ENCODE peak calls at places on chromosomes 12 and 14, in four cellular contexts. V is lower lobe of right lung, H is body of pancreas, M is neuronal stem cell. B is an unnamed sample. For H3K36me3, the result is how much of the 10 kb centered on the place peaks cover.

GRCh38 chr12:104566244-104566993 is 109.7 kb downstream of the CHST11 start:
- DNase-seq in V (no peak), H (no peak), M (no peak), B (no peak)

GRCh38 chr14:70020350-70021170 is 141.3 kb downstream of the SMOC1 start:
- DNase-seq in V (no peak), H (no peak), M (no peak), B (no peak)

GRCh38 chr14:58574623-58575022 is 63.1 kb upstream of the DACT1 start:
- DNase-seq in V (no peak), H (no peak), M (no peak), B (peak)

GRCh38 chr12:10941916-10942607 is 3.0 kb upstream of the TAS2R14 start:
- DNase-seq in V (no peak), H (no peak), M (no peak), B (peak)

GRCh38 chr12:132601171-132601883 is 9.1 kb downstream of the LRCOL1 start:
- DNase-seq in V (no peak), H (no peak), M (no peak), B (no peak)

GRCh38 chr14:82889701-82890100 is 1356.0 kb upstream of the SEL1L start:
- DNase-seq in V (no peak), H (no peak), M (no peak), B (no peak)

GRCh38 chr12:117552971-117553370 is 191.5 kb upstream of the NOS1 start:
- DNase-seq in V (no peak), H (peak), M (no peak), B (no peak)

GRCh38 chr12:121250359-121250758 is 40.4 kb downstream of the P2RX4 start:
- DNase-seq in V (no peak), H (no peak), M (no peak), B (no peak)

GRCh38 chr12:104370989-104371870 is 67.7 kb downstream of the EID3 start:
- DNase-seq in V (no peak), H (no peak), M (no peak), B (peak)

GRCh38 chr12:56128669-56129209 is 672 bp downstream of the ESYT1 start:
- DNase-seq in V (peak), H (no peak), M (no peak), B (no peak)

GRCh38 chr12:38744056-38744455 is 161.3 kb downstream of the CPNE8 start:
- DNase-seq in V (no peak), H (no peak), M (no peak), B (no peak)

GRCh38 chr14:45868377-45868776 is 615.4 kb upstream of the MIS18BP1 start:
- DNase-seq in V (no peak), H (no peak), M (no peak), B (no peak)

GRCh38 chr12:25249951-25250738 is 584 bp downstream of the KRAS start:
- DNase-seq in V (peak), H (peak), M (peak), B (peak)

DNA sequence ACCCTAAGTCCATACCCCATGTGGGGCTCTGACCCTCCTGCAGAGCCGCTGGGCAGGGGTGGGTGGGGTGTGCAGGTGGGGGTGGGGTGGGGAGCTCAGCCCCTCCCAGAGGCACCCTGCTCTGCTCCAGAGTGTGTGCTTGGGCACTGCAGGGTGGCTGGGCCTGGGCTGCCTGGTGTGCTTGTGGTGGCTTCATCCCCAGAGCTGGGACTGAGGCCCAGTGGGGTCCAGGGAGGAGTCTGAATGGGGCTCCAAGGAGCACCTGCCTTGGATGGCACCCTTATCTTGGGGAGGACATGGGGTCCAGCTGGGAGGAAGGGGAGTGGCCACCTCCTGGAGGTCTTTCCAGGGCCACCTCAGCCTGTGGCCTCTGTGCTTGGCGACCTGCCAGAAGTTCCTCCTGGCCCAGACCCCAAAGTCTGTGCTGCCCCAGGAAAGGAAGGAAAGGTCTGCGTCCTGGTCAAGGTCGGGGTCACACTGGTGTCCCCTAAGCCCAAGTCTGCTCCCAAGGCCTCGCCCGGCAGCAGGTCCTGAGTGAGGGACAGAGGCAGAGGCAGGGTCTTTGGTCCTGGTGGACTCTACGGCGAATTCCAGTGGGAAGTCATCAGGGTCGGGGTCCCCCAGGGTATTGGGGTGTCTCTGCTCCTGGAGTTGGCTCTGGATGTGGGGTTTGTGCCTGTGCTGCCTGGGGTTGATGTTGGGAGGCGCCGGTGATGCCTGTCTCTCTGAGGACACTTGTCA is 373.4 kb downstream of the TMEM121 start:
- DNase-seq in V (no peak), H (no peak), M (no peak), B (no peak)
- H3K36me3 ChIP-seq in V (under half), H (under half), M (under half), B (under half)

GRCh38 chr12:57772429-57773322 is at the start of gene EEF1AKMT3:
- DNase-seq in V (peak), H (peak), M (no peak), B (no peak)

GRCh38 chr12:57776247-57776587 is 3.8 kb downstream of the EEF1AKMT3 start:
- DNase-seq in V (no peak), H (no peak), M (no peak), B (no peak)

GRCh38 chr12:57775044-57775443 is 2.6 kb downstream of the EEF1AKMT3 start:
- DNase-seq in V (no peak), H (no peak), M (no peak), B (no peak)

GRCh38 chr12:57777367-57777766 is 5.0 kb downstream of the EEF1AKMT3 start:
- DNase-seq in V (no peak), H (no peak), M (no peak), B (no peak)

DNA sequence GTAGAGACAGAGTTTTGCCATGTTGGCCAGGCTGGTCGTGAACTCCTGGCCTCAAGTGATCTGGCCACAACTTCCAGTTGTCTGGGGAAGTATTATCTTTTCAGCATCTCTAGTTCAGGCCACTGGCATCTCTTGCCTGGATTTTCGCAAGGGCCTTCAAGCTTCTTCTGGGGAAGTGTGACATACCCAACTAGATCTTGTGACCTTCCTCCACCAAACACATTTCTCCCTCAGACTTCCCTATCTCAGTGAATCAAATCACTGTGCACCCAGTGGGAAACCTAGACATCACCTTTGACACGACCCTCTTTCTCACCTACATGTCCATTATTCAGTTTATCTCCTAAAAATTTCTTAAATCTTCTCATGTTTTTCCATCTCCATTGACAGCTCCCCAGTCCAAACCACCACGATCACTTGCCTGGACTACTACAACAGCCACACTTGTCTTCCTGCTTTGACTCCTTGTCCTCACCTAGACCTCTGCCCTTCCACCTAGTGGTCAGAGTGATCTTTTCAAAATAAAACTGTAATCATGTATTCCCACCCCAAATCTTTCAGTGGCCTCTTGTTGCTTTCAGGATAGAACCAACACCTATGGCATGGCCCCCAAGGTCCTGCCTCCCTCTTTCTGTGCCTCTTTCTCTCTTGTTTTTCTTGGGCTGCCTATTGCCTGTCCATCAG is 3.3 kb downstream of the EEF1AKMT3 start:
- DNase-seq in V (no peak), H (no peak), M (no peak), B (peak)
- H3K36me3 ChIP-seq in V (under half), H (under half), M (under half), B (under half)

DNA sequence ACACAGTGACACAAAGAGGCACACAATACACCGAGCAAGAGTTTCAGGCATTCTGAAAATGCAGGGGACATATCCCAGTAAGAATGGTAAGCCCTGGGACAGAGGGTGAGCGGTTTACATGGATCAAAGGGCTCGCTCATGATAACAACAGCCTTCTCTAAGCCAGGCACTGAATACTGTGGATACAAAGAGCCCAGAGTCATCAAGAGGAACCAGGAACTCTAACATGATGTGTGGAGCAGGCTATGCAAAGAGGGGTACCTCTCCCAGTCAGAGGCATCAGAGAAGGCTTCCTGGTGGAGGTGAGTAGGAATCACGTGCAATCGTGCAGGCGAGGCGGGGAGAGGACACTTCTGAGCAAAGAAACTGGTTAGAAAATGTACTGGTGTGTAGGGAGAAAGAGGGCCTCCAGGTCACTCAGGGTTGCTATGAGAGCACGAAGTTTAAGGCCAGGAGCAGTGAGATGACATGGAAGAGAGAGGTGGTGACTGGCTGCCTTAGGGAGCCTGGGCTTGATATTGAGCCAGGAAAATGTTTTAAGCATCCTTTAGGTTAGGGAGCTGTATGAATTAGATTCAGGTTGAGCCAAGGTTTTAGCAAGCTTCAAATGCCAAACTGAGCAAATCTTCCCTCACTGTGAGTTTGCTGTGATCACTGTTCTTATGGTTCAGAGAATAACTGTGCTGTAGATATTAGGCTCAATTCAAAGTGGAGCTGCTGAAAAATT is 77.0 kb upstream of the EEA1 start:
- DNase-seq in V (no peak), H (no peak), M (no peak), B (no peak)
- H3K36me3 ChIP-seq in V (under half), H (under half), M (under half), B (under half)

GRCh38 chr12:6866920-6867406 is 368 bp upstream of the TPI1 start:
- DNase-seq in V (peak), H (peak), M (no peak), B (no peak)

GRCh38 chr12:6868211-6869048 is 1.1 kb downstream of the TPI1 start:
- DNase-seq in V (no peak), H (no peak), M (peak), B (peak)

GRCh38 chr12:6867407-6868210 is at the start of gene TPI1:
- DNase-seq in V (peak), H (peak), M (no peak), B (peak)

GRCh38 chr12:6863586-6864321 is 3.6 kb upstream of the TPI1 start:
- DNase-seq in V (no peak), H (no peak), M (no peak), B (no peak)

DNA sequence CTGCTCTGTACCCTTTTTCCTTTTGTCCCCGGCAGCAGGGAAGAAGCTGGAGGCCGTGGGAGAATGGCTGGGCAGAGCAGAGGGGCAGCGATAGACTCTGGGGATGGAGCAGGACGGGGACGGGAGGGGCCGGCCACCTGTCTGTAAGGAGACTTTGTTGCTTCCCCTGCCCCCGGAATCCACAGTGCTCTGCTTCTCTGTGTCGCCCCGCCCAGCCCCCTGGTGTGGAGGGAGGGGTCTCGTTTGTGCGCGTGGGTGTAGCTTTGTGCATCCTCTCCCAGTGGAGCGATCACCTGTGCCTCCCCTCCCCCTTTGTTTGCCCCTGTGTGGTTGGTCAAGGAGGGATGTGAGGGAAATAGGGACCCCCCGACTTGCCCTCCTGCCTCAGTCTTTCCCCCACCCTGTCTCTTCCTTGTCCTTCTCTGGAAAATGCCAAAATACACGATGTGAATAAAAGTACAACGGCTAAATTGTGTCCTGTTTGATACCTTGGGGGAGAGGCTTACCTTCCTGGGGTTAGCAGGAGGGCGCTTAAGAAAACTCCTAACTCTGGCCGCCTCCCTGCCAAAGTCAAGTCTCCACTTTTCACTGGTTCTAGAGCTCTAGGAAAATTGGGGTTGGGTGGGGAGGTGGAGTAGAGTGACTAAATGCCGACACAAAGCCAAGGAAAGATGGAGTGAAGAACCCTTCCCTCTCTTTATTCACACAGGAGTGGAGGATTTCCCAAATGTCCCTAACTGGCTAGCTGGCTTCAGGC is 990 bp upstream of the TPI1 start:
- DNase-seq in V (no peak), H (no peak), M (no peak), B (no peak)
- H3K36me3 ChIP-seq in V (half or more), H (under half), M (under half), B (under half)

GRCh38 chr12:68844318-68844745 is 36.4 kb downstream of the MDM2 start:
- DNase-seq in V (no peak), H (no peak), M (no peak), B (no peak)
- H3K36me3 ChIP-seq in V (half or more), H (under half), M (under half), B (under half)

DNA sequence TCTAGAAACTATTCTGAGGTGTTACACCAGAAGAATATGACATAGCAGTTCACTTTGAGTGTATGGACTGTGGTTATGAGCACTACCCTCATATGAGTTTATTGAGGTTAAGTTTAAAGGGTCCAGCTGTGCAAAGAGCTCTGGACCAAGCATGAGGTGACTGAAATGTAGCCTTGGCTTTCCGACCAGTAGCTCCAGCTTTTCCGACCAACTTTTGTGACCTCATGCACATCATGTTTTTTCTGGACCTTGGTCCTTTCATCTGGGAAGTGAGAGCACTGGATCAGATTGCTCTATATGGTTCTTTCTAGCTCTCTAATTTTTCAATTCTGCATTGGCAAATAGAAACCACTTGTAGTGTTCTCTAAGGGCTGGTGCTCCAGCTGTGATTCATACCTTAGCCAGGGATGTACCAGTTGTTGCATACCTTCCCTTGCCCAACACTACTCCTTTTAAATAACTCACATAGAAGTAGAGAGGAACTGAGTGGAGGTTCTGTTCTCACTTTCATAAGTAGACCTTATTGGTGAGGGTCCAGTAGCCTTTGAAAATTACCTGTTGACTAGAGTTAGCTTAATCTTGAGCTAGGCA is 16.6 kb downstream of the IGF1 start:
- DNase-seq in V (no peak), H (no peak), M (no peak), B (no peak)
- H3K36me3 ChIP-seq in V (under half), H (under half), M (under half), B (under half)

DNA sequence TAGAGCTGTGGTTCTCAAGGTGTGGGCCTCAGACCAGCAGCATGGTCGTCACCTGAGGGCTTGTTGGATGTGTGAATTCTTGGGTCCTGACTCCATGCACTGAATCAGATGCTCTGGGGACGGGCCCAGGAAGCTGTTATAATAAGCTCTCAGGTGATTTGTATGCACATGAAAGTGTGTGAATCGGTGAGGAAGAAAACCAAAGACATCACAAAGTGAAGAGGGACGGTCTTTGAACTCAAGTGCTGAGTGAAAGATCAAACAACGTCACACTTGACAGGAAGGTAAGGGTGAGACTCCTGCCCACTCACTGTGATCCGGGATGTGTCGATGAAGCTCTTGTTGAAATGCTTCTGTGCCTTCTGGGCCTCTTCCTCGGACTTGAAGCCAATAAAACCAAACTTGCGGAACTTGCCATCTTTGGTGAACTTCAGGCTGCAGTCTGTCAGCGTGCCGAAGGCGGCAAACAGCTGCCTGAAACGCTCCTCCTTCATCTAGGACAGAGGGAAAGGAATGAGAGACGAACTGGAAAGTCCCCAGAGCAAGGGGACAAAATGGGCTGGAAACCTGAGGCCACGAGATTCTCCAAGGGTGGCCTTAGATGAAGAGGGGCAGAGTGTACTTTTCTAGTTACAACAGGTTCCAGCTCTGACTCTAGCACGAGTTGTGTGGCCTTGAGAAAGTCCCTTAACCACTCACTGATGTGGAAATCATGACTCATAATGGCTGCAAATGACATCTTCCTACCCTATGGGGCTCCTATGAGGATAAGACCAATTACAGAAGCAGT is 4.0 kb downstream of the RBM19 start:
- DNase-seq in V (no peak), H (no peak), M (no peak), B (no peak)
- H3K36me3 ChIP-seq in V (half or more), H (under half), M (under half), B (under half)

GRCh38 chr12:19515179-19515578 is 75.9 kb downstream of the AEBP2 start:
- DNase-seq in V (no peak), H (no peak), M (no peak), B (peak)
- H3K36me3 ChIP-seq in V (under half), H (under half), M (under half), B (under half)

GRCh38 chr12:53292441-53292840 is 2.9 kb upstream of the PFDN5 start:
- DNase-seq in V (no peak), H (no peak), M (no peak), B (no peak)

GRCh38 chr12:53287741-53288216 is 7.6 kb upstream of the PFDN5 start:
- DNase-seq in V (peak), H (peak), M (peak), B (peak)

GRCh38 chr12:53290661-53291060 is 4.7 kb upstream of the PFDN5 start:
- DNase-seq in V (no peak), H (no peak), M (no peak), B (no peak)

GRCh38 chr12:53288322-53288721 is 7.0 kb upstream of the PFDN5 start:
- DNase-seq in V (no peak), H (no peak), M (no peak), B (no peak)

GRCh38 chr12:53289891-53290290 is 5.5 kb upstream of the PFDN5 start:
- DNase-seq in V (no peak), H (no peak), M (no peak), B (no peak)
- H3K36me3 ChIP-seq in V (under half), H (under half), M (half or more), B (under half)

B was measured in mesendoderm.